ENCODE peak calls at places on chromosomes 12 and 14, in eight cellular contexts. D is left cardiac atrium; E is left lung; A is aorta; T is lung; B is activated CD8-positive, alpha-beta memory T cell treated with anti-CD3 and anti-CD28 coated beads, Interleukin-2, amount 10 ng/mL, durations not matched to agents 7 days and 5 days; N is WTC11; O is CD4-positive, alpha-beta T cell. X is an unnamed sample.

GRCh38 chr12:111034911-111035577 is 114.7 kb upstream of the MYL2 start:
- ATAC-seq in D (no peak), E (no peak), A (no peak), T (no peak), B (no peak), N (peak), O (no peak), X (no peak)

GRCh38 chr12:46109343-46110219 is 119.2 kb upstream of the SCAF11 start:
- ATAC-seq in D (no peak), E (no peak), A (no peak), T (no peak), B (no peak), N (no peak), O (no peak), X (no peak)

GRCh38 chr14:23080474-23080873 is 14.5 kb downstream of the ACIN1 start:
- ATAC-seq in D (no peak), E (no peak), A (no peak), T (no peak), B (no peak), N (no peak), O (no peak), X (no peak)

GRCh38 chr14:89614009-89614691 is 197.1 kb upstream of the FOXN3 start:
- ATAC-seq in D (no peak), E (no peak), A (no peak), T (no peak), B (no peak), N (no peak), O (no peak), X (peak)

GRCh38 chr12:116121453-116121871 is 156.0 kb downstream of the MED13L start:
- ATAC-seq in D (peak), E (peak), A (peak), T (no peak), B (no peak), N (no peak), O (peak), X (peak)

GRCh38 chr12:4059891-4060290 is 186.7 kb upstream of the PARP11 start:
- ATAC-seq in D (no peak), E (no peak), A (no peak), T (no peak), B (no peak), N (no peak), O (no peak), X (no peak)

GRCh38 chr12:47080725-47081502 is 1.2 kb upstream of the AMIGO2 start:
- ATAC-seq in D (peak), E (peak), A (peak), T (peak), B (peak), N (peak), O (peak), X (peak)

GRCh38 chr14:57464013-57464730 is 29.5 kb downstream of the CCDC198 start:
- ATAC-seq in D (no peak), E (no peak), A (no peak), T (no peak), B (no peak), N (no peak), O (no peak), X (no peak)

GRCh38 chr14:104570869-104571635 is 8.5 kb upstream of the C14orf180 start:
- ATAC-seq in D (peak), E (no peak), A (no peak), T (no peak), B (no peak), N (no peak), O (no peak), X (no peak)

GRCh38 chr12:10249690-10250455 is 37.2 kb downstream of the GABARAPL1 start:
- ATAC-seq in D (no peak), E (no peak), A (no peak), T (no peak), B (peak), N (no peak), O (no peak), X (no peak)

GRCh38 chr12:69360348-69360672 is 767 bp downstream of the YEATS4 start:
- ATAC-seq in D (no peak), E (no peak), A (no peak), T (no peak), B (no peak), N (no peak), O (no peak), X (no peak)

GRCh38 chr12:25615119-25615518 is 62.0 kb upstream of the LMNTD1 start:
- ATAC-seq in D (no peak), E (peak), A (no peak), T (no peak), B (no peak), N (no peak), O (no peak), X (no peak)

GRCh38 chr14:21913759-21914158 is 240.1 kb upstream of the OR4E1 start:
- ATAC-seq in D (no peak), E (peak), A (no peak), T (no peak), B (peak), N (peak), O (peak), X (peak)

GRCh38 chr14:72420749-72421452 is 473.0 kb downstream of the DPF3 start:
- ATAC-seq in D (no peak), E (peak), A (no peak), T (no peak), B (peak), N (peak), O (peak), X (no peak)

GRCh38 chr12:164207-164606 is 49.8 kb downstream of the SLC6A12 start:
- ATAC-seq in D (no peak), E (peak), A (no peak), T (no peak), B (no peak), N (no peak), O (no peak), X (no peak)

GRCh38 chr12:59403259-59403932 is 192.4 kb upstream of the SLC16A7 start:
- ATAC-seq in D (peak), E (peak), A (peak), T (no peak), B (peak), N (peak), O (peak), X (peak)

GRCh38 chr12:40224439-40225291 is at the start of gene LRRK2:
- ATAC-seq in D (peak), E (peak), A (peak), T (peak), B (peak), N (peak), O (peak), X (peak)

GRCh38 chr12:56280849-56281248 is 14.1 kb downstream of the COQ10A start:
- ATAC-seq in D (no peak), E (no peak), A (no peak), T (no peak), B (no peak), N (no peak), O (no peak), X (no peak)

GRCh38 chr12:46916796-46917419 is 91.1 kb upstream of the SLC38A4 start:
- ATAC-seq in D (no peak), E (no peak), A (no peak), T (no peak), B (no peak), N (no peak), O (no peak), X (no peak)

GRCh38 chr12:94707892-94708291 is 57.5 kb upstream of the TMCC3 start:
- ATAC-seq in D (peak), E (peak), A (peak), T (no peak), B (no peak), N (no peak), O (no peak), X (no peak)

GRCh38 chr12:132460571-132460970 is 29.4 kb upstream of the FBRSL1 start:
- ATAC-seq in D (no peak), E (peak), A (no peak), T (no peak), B (no peak), N (peak), O (no peak), X (no peak)

GRCh38 chr14:73863209-73863608 is 11.6 kb downstream of the PTGR2 start:
- ATAC-seq in D (no peak), E (peak), A (no peak), T (no peak), B (no peak), N (no peak), O (no peak), X (no peak)

GRCh38 chr12:14264316-14264715 is 101.2 kb upstream of the ATF7IP start:
- ATAC-seq in D (no peak), E (no peak), A (no peak), T (no peak), B (no peak), N (no peak), O (no peak), X (no peak)

GRCh38 chr12:72282721-72283120 is 10.6 kb downstream of the TRHDE start:
- ATAC-seq in D (peak), E (peak), A (no peak), T (no peak), B (no peak), N (peak), O (no peak), X (no peak)

GRCh38 chr14:35986219-35986573 is 160.1 kb downstream of the BRMS1L start:
- ATAC-seq in D (no peak), E (no peak), A (no peak), T (no peak), B (no peak), N (no peak), O (no peak), X (no peak)

GRCh38 chr14:74018029-74018703 is 922 bp downstream of the ENTPD5 start:
- ATAC-seq in D (peak), E (peak), A (peak), T (peak), B (peak), N (no peak), O (peak), X (peak)

GRCh38 chr12:12684375-12685106 is 11.4 kb downstream of the GPR19 start:
- ATAC-seq in D (no peak), E (peak), A (no peak), T (no peak), B (peak), N (peak), O (no peak), X (no peak)

GRCh38 chr14:20675669-20676068 is 8.7 kb upstream of the RNASE4 start:
- ATAC-seq in D (no peak), E (no peak), A (no peak), T (no peak), B (peak), N (no peak), O (no peak), X (peak)

GRCh38 chr12:6262211-6262610 is 48.3 kb upstream of the PLEKHG6 start:
- ATAC-seq in D (no peak), E (no peak), A (no peak), T (no peak), B (no peak), N (no peak), O (no peak), X (no peak)

GRCh38 chr14:76201162-76201561 is 49.4 kb downstream of the GPATCH2L start:
- ATAC-seq in D (no peak), E (no peak), A (no peak), T (no peak), B (no peak), N (no peak), O (no peak), X (peak)

GRCh38 chr12:105759172-105759571 is 379.6 kb downstream of the NUAK1 start:
- ATAC-seq in D (no peak), E (no peak), A (no peak), T (no peak), B (no peak), N (no peak), O (no peak), X (no peak)

GRCh38 chr12:20628388-20628787 is 66.7 kb upstream of the SLCO1C1 start:
- ATAC-seq in D (peak), E (no peak), A (no peak), T (no peak), B (no peak), N (peak), O (no peak), X (no peak)

GRCh38 chr14:95220663-95221231 is 63.4 kb upstream of the DICER1 start:
- ATAC-seq in D (peak), E (peak), A (no peak), T (no peak), B (no peak), N (peak), O (no peak), X (no peak)

GRCh38 chr12:53974084-53975018 is at the start of gene HOTAIR:
- ATAC-seq in D (peak), E (peak), A (peak), T (no peak), B (no peak), N (no peak), O (peak), X (no peak)

GRCh38 chr14:61885203-61885961 is 123.2 kb downstream of the SNAPC1 start:
- ATAC-seq in D (no peak), E (no peak), A (no peak), T (no peak), B (no peak), N (no peak), O (no peak), X (no peak)

GRCh38 chr12:6552140-6552551 is 3.7 kb downstream of the IFFO1 start:
- ATAC-seq in D (peak), E (no peak), A (peak), T (no peak), B (no peak), N (no peak), O (no peak), X (no peak)

GRCh38 chr12:25692115-25693035 is 139.3 kb upstream of the LMNTD1 start:
- ATAC-seq in D (peak), E (no peak), A (peak), T (no peak), B (no peak), N (no peak), O (no peak), X (no peak)

GRCh38 chr12:54389139-54389508 is 4.6 kb upstream of the ZNF385A start:
- ATAC-seq in D (no peak), E (no peak), A (no peak), T (no peak), B (no peak), N (no peak), O (no peak), X (no peak)

GRCh38 chr12:118925407-118926202 is 55.7 kb upstream of the SRRM4 start:
- ATAC-seq in D (peak), E (peak), A (peak), T (no peak), B (no peak), N (no peak), O (no peak), X (no peak)

X was measured in activated T-helper 17 cell treated with anti-CD3 and anti-CD28 coated beads, Interleukin-2, amount 50 U/mL, for 72 hours.